ENCODE peak calls at places on chromosome 19, in seven cellular contexts. One of them, this sample, is unnamed.

GRCh38 chr19:14555918-14556661 is 15.8 kb downstream of the NDUFB7 start:
- DNase-seq in fibroblast of the aortic adventitia: no peak
- DNase-seq in Calu3: no peak
- DNase-seq in neural progenitor cell: no peak
- DNase-seq in heart left ventricle: no peak
- DNase-seq in bronchial epithelial cell: peak
- DNase-seq in HCT116: no peak
- DNase-seq in this sample: no peak

GRCh38 chr19:36488816-36489138 is 584 bp downstream of the ZNF566 start:
- DNase-seq in neural progenitor cell: peak
- DNase-seq in Calu3: peak
- DNase-seq in HCT116: peak
- DNase-seq in heart left ventricle: no peak
- DNase-seq in bronchial epithelial cell: no peak
- DNase-seq in fibroblast of the aortic adventitia: no peak
- DNase-seq in this sample: no peak

GRCh38 chr19:27744926-27745844 is 1467.8 kb downstream of the UQCRFS1 start:
- DNase-seq in Calu3: no peak
- DNase-seq in fibroblast of the aortic adventitia: no peak
- DNase-seq in neural progenitor cell: no peak
- DNase-seq in heart left ventricle: peak
- DNase-seq in bronchial epithelial cell: no peak
- DNase-seq in HCT116: no peak
- DNase-seq in this sample: no peak

GRCh38 chr19:47730521-47730889 is 14.8 kb upstream of the NOP53 start:
- DNase-seq in Calu3: no peak
- DNase-seq in fibroblast of the aortic adventitia: no peak
- DNase-seq in neural progenitor cell: no peak
- DNase-seq in heart left ventricle: no peak
- DNase-seq in HCT116: no peak
- DNase-seq in bronchial epithelial cell: no peak
- DNase-seq in this sample: no peak

GRCh38 chr19:54551950-54552912 is 21.4 kb upstream of the LILRA2 start:
- DNase-seq in neural progenitor cell: no peak
- DNase-seq in bronchial epithelial cell: no peak
- DNase-seq in HCT116: no peak
- DNase-seq in heart left ventricle: no peak
- DNase-seq in fibroblast of the aortic adventitia: no peak
- DNase-seq in Calu3: no peak
- DNase-seq in this sample: no peak

GRCh38 chr19:16470911-16471811 is 609 bp downstream of the EPS15L1 start:
- DNase-seq in HCT116: no peak
- DNase-seq in heart left ventricle: no peak
- DNase-seq in fibroblast of the aortic adventitia: peak
- DNase-seq in Calu3: no peak
- DNase-seq in bronchial epithelial cell: peak
- DNase-seq in neural progenitor cell: peak
- DNase-seq in this sample: peak

GRCh38 chr19:18659281-18660050 is 22.6 kb downstream of the KLHL26 start:
- DNase-seq in neural progenitor cell: no peak
- DNase-seq in Calu3: no peak
- DNase-seq in fibroblast of the aortic adventitia: peak
- DNase-seq in heart left ventricle: peak
- DNase-seq in bronchial epithelial cell: no peak
- DNase-seq in HCT116: no peak
- DNase-seq in this sample: no peak

GRCh38 chr19:55080915-55081772 is 5.5 kb downstream of the EPS8L1 start:
- DNase-seq in heart left ventricle: peak
- DNase-seq in bronchial epithelial cell: peak
- DNase-seq in HCT116: peak
- DNase-seq in neural progenitor cell: peak
- DNase-seq in Calu3: no peak
- DNase-seq in fibroblast of the aortic adventitia: peak
- DNase-seq in this sample: no peak

GRCh38 chr19:4717191-4717965 is 6.3 kb downstream of the DPP9 start:
- DNase-seq in fibroblast of the aortic adventitia: peak
- DNase-seq in bronchial epithelial cell: peak
- DNase-seq in HCT116: no peak
- DNase-seq in heart left ventricle: no peak
- DNase-seq in neural progenitor cell: no peak
- DNase-seq in Calu3: no peak
- DNase-seq in this sample: no peak

GRCh38 chr19:5023128-5023571 is 54.2 kb downstream of the KDM4B start:
- DNase-seq in Calu3: no peak
- DNase-seq in HCT116: no peak
- DNase-seq in bronchial epithelial cell: no peak
- DNase-seq in heart left ventricle: no peak
- DNase-seq in fibroblast of the aortic adventitia: peak
- DNase-seq in neural progenitor cell: no peak
- DNase-seq in this sample: no peak

GRCh38 chr19:52028027-52028779 is at the start of gene ZNF614:
- DNase-seq in heart left ventricle: peak
- DNase-seq in neural progenitor cell: peak
- DNase-seq in HCT116: peak
- DNase-seq in Calu3: peak
- DNase-seq in fibroblast of the aortic adventitia: peak
- DNase-seq in bronchial epithelial cell: peak
- DNase-seq in this sample: peak

GRCh38 chr19:35549174-35549788 is 3.9 kb downstream of the TMEM147 start:
- DNase-seq in neural progenitor cell: peak
- DNase-seq in fibroblast of the aortic adventitia: peak
- DNase-seq in bronchial epithelial cell: peak
- DNase-seq in heart left ventricle: no peak
- DNase-seq in HCT116: peak
- DNase-seq in Calu3: peak
- DNase-seq in this sample: no peak

GRCh38 chr19:47280183-47280797 is 5.6 kb downstream of the INAFM1 start:
- DNase-seq in Calu3: peak
- DNase-seq in neural progenitor cell: peak
- DNase-seq in bronchial epithelial cell: peak
- DNase-seq in HCT116: no peak
- DNase-seq in fibroblast of the aortic adventitia: no peak
- DNase-seq in heart left ventricle: no peak
- DNase-seq in this sample: no peak

GRCh38 chr19:24166055-24166454 is 79.1 kb downstream of the ZNF254 start:
- DNase-seq in neural progenitor cell: no peak
- DNase-seq in fibroblast of the aortic adventitia: no peak
- DNase-seq in bronchial epithelial cell: peak
- DNase-seq in Calu3: no peak
- DNase-seq in heart left ventricle: no peak
- DNase-seq in HCT116: no peak
- DNase-seq in this sample: no peak

GRCh38 chr19:6720369-6721112 is at the start of gene C3:
- DNase-seq in bronchial epithelial cell: peak
- DNase-seq in Calu3: peak
- DNase-seq in fibroblast of the aortic adventitia: peak
- DNase-seq in heart left ventricle: peak
- DNase-seq in neural progenitor cell: no peak
- DNase-seq in HCT116: no peak
- DNase-seq in this sample: peak

GRCh38 chr19:55075366-55075998 is at the start of gene EPS8L1:
- DNase-seq in fibroblast of the aortic adventitia: no peak
- DNase-seq in heart left ventricle: no peak
- DNase-seq in Calu3: peak
- DNase-seq in bronchial epithelial cell: peak
- DNase-seq in neural progenitor cell: no peak
- DNase-seq in HCT116: no peak
- DNase-seq in this sample: no peak

GRCh38 chr19:5247957-5248705 is 92.5 kb downstream of the PTPRS start:
- DNase-seq in HCT116: no peak
- DNase-seq in neural progenitor cell: no peak
- DNase-seq in fibroblast of the aortic adventitia: no peak
- DNase-seq in Calu3: no peak
- DNase-seq in bronchial epithelial cell: no peak
- DNase-seq in heart left ventricle: no peak
- DNase-seq in this sample: no peak

DNA sequence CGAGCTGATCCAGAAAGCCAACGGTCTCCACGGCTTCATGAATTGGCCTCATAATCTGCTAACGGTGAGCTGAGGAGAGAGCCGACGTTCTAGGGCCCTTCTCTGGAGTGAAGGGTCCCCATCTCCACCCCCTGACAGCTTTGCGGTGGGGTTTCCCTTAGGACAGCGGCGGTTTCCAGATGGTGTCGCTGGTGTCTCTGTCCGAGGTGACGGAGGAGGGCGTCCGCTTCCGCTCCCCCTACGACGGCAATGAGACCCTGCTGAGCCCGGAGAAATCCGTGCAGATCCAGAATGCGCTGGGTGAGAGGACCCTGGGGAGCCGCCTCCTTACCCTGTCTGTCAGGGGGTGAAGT is 692 bp downstream of the QTRT1 start:
- DNase-seq in HCT116: no peak
- DNase-seq in heart left ventricle: no peak
- DNase-seq in bronchial epithelial cell: no peak
- DNase-seq in fibroblast of the aortic adventitia: no peak
- DNase-seq in Calu3: no peak
- DNase-seq in neural progenitor cell: peak
- DNase-seq in this sample: no peak
- TF ChIP-seq CTCF in HCT116: no peak
- TF ChIP-seq CTCF in heart left ventricle: no peak
- TF ChIP-seq CTCF in bronchial epithelial cell: no peak
- TF ChIP-seq CTCF in fibroblast of the aortic adventitia: no peak
- TF ChIP-seq CTCF in Calu3: no peak
- TF ChIP-seq CTCF in neural progenitor cell: peak
- TF ChIP-seq CTCF in this sample: no peak

GRCh38 chr19:1089891-1090290 is 5.3 kb downstream of the POLR2E start:
- DNase-seq in neural progenitor cell: no peak
- DNase-seq in fibroblast of the aortic adventitia: no peak
- DNase-seq in bronchial epithelial cell: no peak
- DNase-seq in Calu3: no peak
- DNase-seq in heart left ventricle: no peak
- DNase-seq in HCT116: no peak
- DNase-seq in this sample: no peak
- TF ChIP-seq CTCF in neural progenitor cell: no peak
- TF ChIP-seq CTCF in fibroblast of the aortic adventitia: no peak
- TF ChIP-seq CTCF in bronchial epithelial cell: no peak
- TF ChIP-seq CTCF in Calu3: no peak
- TF ChIP-seq CTCF in heart left ventricle: no peak
- TF ChIP-seq CTCF in HCT116: no peak
- TF ChIP-seq CTCF in this sample: no peak

GRCh38 chr19:42178791-42179500 is 38.5 kb downstream of the DEDD2 start:
- DNase-seq in bronchial epithelial cell: no peak
- DNase-seq in HCT116: no peak
- DNase-seq in Calu3: peak
- DNase-seq in neural progenitor cell: no peak
- DNase-seq in fibroblast of the aortic adventitia: no peak
- DNase-seq in heart left ventricle: no peak
- DNase-seq in this sample: no peak
- TF ChIP-seq CTCF in bronchial epithelial cell: peak
- TF ChIP-seq CTCF in HCT116: peak
- TF ChIP-seq CTCF in Calu3: no peak
- TF ChIP-seq CTCF in neural progenitor cell: peak
- TF ChIP-seq CTCF in fibroblast of the aortic adventitia: peak
- TF ChIP-seq CTCF in heart left ventricle: no peak
- TF ChIP-seq CTCF in this sample: no peak

DNA sequence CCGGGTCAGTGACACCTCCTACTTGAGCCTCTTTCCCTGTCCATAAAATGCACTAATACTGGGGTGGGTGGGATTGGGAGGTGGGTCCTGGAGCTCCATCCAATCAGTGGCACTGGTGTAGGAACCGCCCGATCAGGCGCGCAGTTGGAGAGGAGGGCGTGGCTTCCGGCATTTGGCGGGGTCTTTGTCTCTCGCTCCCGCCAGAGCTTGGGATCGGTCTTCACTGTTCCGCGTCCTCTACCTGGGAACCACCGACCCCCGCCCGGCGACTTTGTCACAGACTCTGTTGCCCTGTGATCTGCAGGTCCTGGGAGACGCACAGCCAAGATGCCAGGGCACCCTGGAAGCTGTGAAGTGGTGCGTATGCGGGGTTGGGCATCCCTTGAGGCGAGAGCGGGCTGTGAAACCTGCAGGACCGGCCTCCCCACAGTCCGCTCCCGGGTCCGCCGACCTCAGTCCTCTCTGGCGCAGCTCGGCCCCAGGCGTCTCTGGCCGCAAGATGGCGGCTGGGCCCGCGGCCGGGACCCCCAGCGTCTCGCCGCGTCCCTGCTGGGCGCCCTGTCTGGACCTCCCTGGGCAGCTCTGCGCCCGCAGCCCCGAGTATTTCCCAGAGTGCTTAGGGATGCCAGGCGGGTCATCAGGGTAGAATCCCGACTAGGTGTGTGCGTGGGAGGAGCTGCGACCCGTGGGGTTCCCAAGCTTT is 41.6 kb upstream of the ZNF730 start:
- DNase-seq in neural progenitor cell: peak
- DNase-seq in Calu3: no peak
- DNase-seq in fibroblast of the aortic adventitia: peak
- DNase-seq in bronchial epithelial cell: peak
- DNase-seq in HCT116: no peak
- DNase-seq in heart left ventricle: peak
- DNase-seq in this sample: peak
- TF ChIP-seq CTCF in neural progenitor cell: peak
- TF ChIP-seq CTCF in Calu3: no peak
- TF ChIP-seq CTCF in fibroblast of the aortic adventitia: no peak
- TF ChIP-seq CTCF in bronchial epithelial cell: no peak
- TF ChIP-seq CTCF in HCT116: no peak
- TF ChIP-seq CTCF in heart left ventricle: no peak
- TF ChIP-seq CTCF in this sample: no peak

GRCh38 chr19:45443462-45444317 is 20.0 kb upstream of the ERCC1 start:
- DNase-seq in heart left ventricle: peak
- DNase-seq in fibroblast of the aortic adventitia: peak
- DNase-seq in bronchial epithelial cell: peak
- DNase-seq in neural progenitor cell: peak
- DNase-seq in Calu3: peak
- DNase-seq in HCT116: peak
- DNase-seq in this sample: peak

GRCh38 chr19:45446295-45446694 is 21.5 kb upstream of the FOSB start:
- DNase-seq in bronchial epithelial cell: peak
- DNase-seq in neural progenitor cell: peak
- DNase-seq in fibroblast of the aortic adventitia: peak
- DNase-seq in heart left ventricle: no peak
- DNase-seq in Calu3: peak
- DNase-seq in HCT116: no peak
- DNase-seq in this sample: no peak

GRCh38 chr19:45445139-45445538 is 21.4 kb upstream of the ERCC1 start:
- DNase-seq in HCT116: no peak
- DNase-seq in fibroblast of the aortic adventitia: no peak
- DNase-seq in heart left ventricle: no peak
- DNase-seq in bronchial epithelial cell: no peak
- DNase-seq in neural progenitor cell: no peak
- DNase-seq in Calu3: no peak
- DNase-seq in this sample: no peak

GRCh38 chr19:45442927-45443461 is 19.3 kb upstream of the ERCC1 start:
- DNase-seq in neural progenitor cell: peak
- DNase-seq in fibroblast of the aortic adventitia: peak
- DNase-seq in heart left ventricle: peak
- DNase-seq in bronchial epithelial cell: no peak
- DNase-seq in Calu3: peak
- DNase-seq in HCT116: no peak
- DNase-seq in this sample: peak

GRCh38 chr19:45444318-45445041 is 20.8 kb upstream of the ERCC1 start:
- DNase-seq in fibroblast of the aortic adventitia: peak
- DNase-seq in Calu3: peak
- DNase-seq in heart left ventricle: peak
- DNase-seq in HCT116: no peak
- DNase-seq in bronchial epithelial cell: no peak
- DNase-seq in neural progenitor cell: peak
- DNase-seq in this sample: peak
- TF ChIP-seq CTCF in fibroblast of the aortic adventitia: no peak
- TF ChIP-seq CTCF in Calu3: no peak
- TF ChIP-seq CTCF in heart left ventricle: no peak
- TF ChIP-seq CTCF in HCT116: no peak
- TF ChIP-seq CTCF in bronchial epithelial cell: no peak
- TF ChIP-seq CTCF in neural progenitor cell: no peak
- TF ChIP-seq CTCF in this sample: no peak

GRCh38 chr19:49085020-49085867 is at the start of gene SNRNP70:
- DNase-seq in neural progenitor cell: peak
- DNase-seq in fibroblast of the aortic adventitia: peak
- DNase-seq in HCT116: peak
- DNase-seq in heart left ventricle: peak
- DNase-seq in bronchial epithelial cell: peak
- DNase-seq in Calu3: peak
- DNase-seq in this sample: peak
- TF ChIP-seq CTCF in neural progenitor cell: peak
- TF ChIP-seq CTCF in fibroblast of the aortic adventitia: no peak
- TF ChIP-seq CTCF in HCT116: no peak
- TF ChIP-seq CTCF in heart left ventricle: no peak
- TF ChIP-seq CTCF in bronchial epithelial cell: no peak
- TF ChIP-seq CTCF in Calu3: no peak
- TF ChIP-seq CTCF in this sample: no peak

This sample was measured in omental fat pad.